ENCODE peak calls at places on chromosomes 5 and 9, in five cellular contexts. One of them, this sample, is unnamed.

GRCh38 chr5:94304146-94304545 is 314.3 kb downstream of the KIAA0825 start:
- DNase-seq in heart right ventricle: no peak
- DNase-seq in PC-3: no peak
- DNase-seq in chondrocyte: no peak
- DNase-seq in progenitor cell of endocrine pancreas: no peak
- DNase-seq in this sample: no peak

GRCh38 chr9:111232997-111233790 is 96.8 kb downstream of the OR2K2 start:
- DNase-seq in chondrocyte: no peak
- DNase-seq in progenitor cell of endocrine pancreas: no peak
- DNase-seq in heart right ventricle: no peak
- DNase-seq in PC-3: peak
- DNase-seq in this sample: no peak

GRCh38 chr5:157669701-157670097 is 1.6 kb upstream of the C5orf52 start:
- DNase-seq in PC-3: no peak
- DNase-seq in heart right ventricle: no peak
- DNase-seq in progenitor cell of endocrine pancreas: no peak
- DNase-seq in chondrocyte: no peak
- DNase-seq in this sample: no peak

GRCh38 chr9:469672-470040 is 255.0 kb downstream of the DOCK8 start:
- DNase-seq in PC-3: no peak
- DNase-seq in chondrocyte: no peak
- DNase-seq in progenitor cell of endocrine pancreas: peak
- DNase-seq in heart right ventricle: peak
- DNase-seq in this sample: peak

GRCh38 chr9:114364123-114364522 is 23.7 kb downstream of the AKNA start:
- DNase-seq in chondrocyte: no peak
- DNase-seq in PC-3: peak
- DNase-seq in progenitor cell of endocrine pancreas: no peak
- DNase-seq in heart right ventricle: no peak
- DNase-seq in this sample: no peak

GRCh38 chr5:112154940-112155686 is 264.0 kb downstream of the EPB41L4A start:
- DNase-seq in PC-3: peak
- DNase-seq in progenitor cell of endocrine pancreas: no peak
- DNase-seq in heart right ventricle: no peak
- DNase-seq in chondrocyte: no peak
- DNase-seq in this sample: no peak

GRCh38 chr5:58496488-58496887 is 5.3 kb downstream of the GAPT start:
- DNase-seq in chondrocyte: no peak
- DNase-seq in PC-3: no peak
- DNase-seq in heart right ventricle: no peak
- DNase-seq in progenitor cell of endocrine pancreas: no peak
- DNase-seq in this sample: no peak

GRCh38 chr5:103617913-103618312 is 55.3 kb upstream of the NUDT12 start:
- DNase-seq in PC-3: peak
- DNase-seq in chondrocyte: no peak
- DNase-seq in heart right ventricle: no peak
- DNase-seq in progenitor cell of endocrine pancreas: no peak
- DNase-seq in this sample: no peak

GRCh38 chr5:78907255-78907886 is 77.7 kb downstream of the ARSB start:
- DNase-seq in PC-3: no peak
- DNase-seq in progenitor cell of endocrine pancreas: no peak
- DNase-seq in chondrocyte: no peak
- DNase-seq in heart right ventricle: no peak
- DNase-seq in this sample: no peak

DNA sequence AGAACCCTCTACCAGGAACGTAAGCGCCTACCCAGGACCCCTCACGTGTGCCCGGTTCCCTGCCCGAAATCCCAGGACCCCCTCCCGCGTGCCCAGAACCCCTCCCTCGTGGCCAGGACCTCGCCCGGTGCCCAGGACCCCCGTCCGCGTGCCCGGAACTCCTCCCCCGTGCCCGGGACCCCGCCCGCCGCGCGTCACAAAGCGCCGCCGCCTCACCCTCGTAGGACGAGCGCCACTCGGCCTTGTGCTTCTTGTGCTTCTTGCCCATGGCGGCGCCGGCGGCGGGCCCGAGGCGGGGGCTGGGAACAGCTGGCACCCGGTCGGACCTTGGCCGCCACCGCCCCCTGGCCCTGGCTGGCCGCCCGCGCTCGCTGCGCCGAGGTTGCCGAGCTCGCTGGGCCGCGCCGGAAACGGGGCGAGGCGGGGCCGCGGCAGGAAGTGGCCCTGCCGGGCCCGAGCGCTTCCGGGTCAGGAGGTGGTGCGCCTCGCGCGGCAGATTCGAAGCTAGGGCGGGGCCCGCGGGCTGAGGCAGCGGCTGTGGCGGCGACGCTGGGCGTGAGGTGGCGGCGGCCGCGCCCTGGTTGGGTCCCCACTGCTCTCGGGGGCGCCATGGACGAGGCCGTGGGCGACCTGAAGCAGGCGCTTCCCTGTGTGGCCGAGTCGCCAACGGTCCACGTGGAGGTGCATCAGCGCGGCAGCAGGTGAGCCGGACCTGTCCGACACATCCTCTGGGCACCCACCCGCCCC is at the start of the genes BRD9 and TRIP13:
- DNase-seq in PC-3: peak
- DNase-seq in chondrocyte: peak
- DNase-seq in progenitor cell of endocrine pancreas: peak
- DNase-seq in heart right ventricle: peak
- DNase-seq in this sample: peak
- TF ChIP-seq CTCF in PC-3: no peak
- TF ChIP-seq CTCF in chondrocyte: peak
- TF ChIP-seq CTCF in progenitor cell of endocrine pancreas: peak
- TF ChIP-seq CTCF in heart right ventricle: no peak
- TF ChIP-seq CTCF in this sample: no peak

DNA sequence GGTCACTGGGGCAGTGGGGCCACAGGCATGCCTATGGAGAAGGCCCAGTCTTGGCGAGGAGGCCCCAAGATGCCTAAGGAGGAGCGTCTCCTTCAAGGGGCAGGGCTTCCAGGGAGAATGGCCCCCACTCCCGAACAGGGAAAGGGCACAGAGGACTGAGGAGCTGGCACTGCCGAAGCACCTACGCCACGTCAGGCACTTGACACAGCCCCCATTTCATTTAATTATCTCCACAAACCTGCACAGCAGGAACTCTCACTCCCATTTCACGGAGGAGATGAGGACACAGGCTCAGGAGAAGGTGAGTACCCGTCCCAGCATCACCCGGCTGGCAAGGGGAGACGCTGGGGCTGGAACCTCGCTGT is 26.0 kb downstream of the EGR1 start:
- DNase-seq in PC-3: no peak
- DNase-seq in progenitor cell of endocrine pancreas: no peak
- DNase-seq in heart right ventricle: no peak
- DNase-seq in chondrocyte: no peak
- DNase-seq in this sample: no peak
- TF ChIP-seq CTCF in PC-3: no peak
- TF ChIP-seq CTCF in progenitor cell of endocrine pancreas: no peak
- TF ChIP-seq CTCF in heart right ventricle: no peak
- TF ChIP-seq CTCF in chondrocyte: no peak
- TF ChIP-seq CTCF in this sample: no peak

GRCh38 chr5:14871573-14872069 is at the start of gene ANKH:
- DNase-seq in heart right ventricle: peak
- DNase-seq in PC-3: peak
- DNase-seq in progenitor cell of endocrine pancreas: peak
- DNase-seq in chondrocyte: no peak
- DNase-seq in this sample: peak

GRCh38 chr5:14873093-14873492 is 1.5 kb upstream of the ANKH start:
- DNase-seq in PC-3: no peak
- DNase-seq in heart right ventricle: no peak
- DNase-seq in progenitor cell of endocrine pancreas: no peak
- DNase-seq in chondrocyte: no peak
- DNase-seq in this sample: no peak

GRCh38 chr5:14871084-14871572 is 450 bp downstream of the ANKH start:
- DNase-seq in heart right ventricle: peak
- DNase-seq in chondrocyte: no peak
- DNase-seq in PC-3: no peak
- DNase-seq in progenitor cell of endocrine pancreas: peak
- DNase-seq in this sample: peak

GRCh38 chr5:14873790-14874189 is 2.2 kb upstream of the ANKH start:
- DNase-seq in heart right ventricle: no peak
- DNase-seq in PC-3: no peak
- DNase-seq in progenitor cell of endocrine pancreas: no peak
- DNase-seq in chondrocyte: no peak
- DNase-seq in this sample: no peak

GRCh38 chr5:14872070-14872989 is 752 bp upstream of the ANKH start:
- DNase-seq in chondrocyte: no peak
- DNase-seq in heart right ventricle: peak
- DNase-seq in progenitor cell of endocrine pancreas: peak
- DNase-seq in PC-3: peak
- DNase-seq in this sample: peak
- TF ChIP-seq CTCF in chondrocyte: peak
- TF ChIP-seq CTCF in heart right ventricle: peak
- TF ChIP-seq CTCF in progenitor cell of endocrine pancreas: peak
- TF ChIP-seq CTCF in PC-3: peak
- TF ChIP-seq CTCF in this sample: no peak

GRCh38 chr5:12292610-12293204 is 388.5 kb upstream of the CTNND2 start:
- DNase-seq in chondrocyte: no peak
- DNase-seq in progenitor cell of endocrine pancreas: no peak
- DNase-seq in heart right ventricle: no peak
- DNase-seq in PC-3: peak
- DNase-seq in this sample: no peak
- TF ChIP-seq CTCF in chondrocyte: peak
- TF ChIP-seq CTCF in progenitor cell of endocrine pancreas: peak
- TF ChIP-seq CTCF in heart right ventricle: no peak
- TF ChIP-seq CTCF in PC-3: peak
- TF ChIP-seq CTCF in this sample: peak

GRCh38 chr5:111153483-111153882 is 61.3 kb downstream of the WDR36 start:
- DNase-seq in heart right ventricle: no peak
- DNase-seq in PC-3: no peak
- DNase-seq in progenitor cell of endocrine pancreas: no peak
- DNase-seq in chondrocyte: no peak
- DNase-seq in this sample: no peak

GRCh38 chr5:111147502-111147901 is 55.4 kb downstream of the WDR36 start:
- DNase-seq in chondrocyte: no peak
- DNase-seq in progenitor cell of endocrine pancreas: no peak
- DNase-seq in heart right ventricle: no peak
- DNase-seq in PC-3: no peak
- DNase-seq in this sample: no peak

GRCh38 chr5:111146053-111146452 is 53.9 kb downstream of the WDR36 start:
- DNase-seq in heart right ventricle: no peak
- DNase-seq in PC-3: no peak
- DNase-seq in chondrocyte: no peak
- DNase-seq in progenitor cell of endocrine pancreas: no peak
- DNase-seq in this sample: no peak

DNA sequence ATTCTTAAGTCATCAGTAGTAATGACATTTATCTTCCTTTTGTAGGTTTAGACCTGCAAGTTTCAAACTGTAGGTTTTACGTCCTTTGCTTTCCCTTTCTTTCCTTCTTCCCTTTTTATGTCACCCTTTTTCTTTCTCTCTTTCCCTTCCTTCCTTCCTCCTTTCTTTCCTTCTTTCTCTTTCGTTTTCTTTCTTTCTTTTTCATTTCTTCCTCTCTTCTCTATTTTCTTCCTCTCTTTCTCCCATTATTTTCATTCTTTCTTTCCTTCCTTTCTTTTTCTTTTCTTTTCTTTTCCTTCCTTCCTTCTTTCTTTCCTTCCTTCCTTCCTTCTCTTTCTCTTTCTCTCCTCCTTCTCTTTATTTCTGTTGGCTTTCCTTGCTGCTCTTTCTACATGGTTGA is 59.9 kb downstream of the WDR36 start:
- DNase-seq in progenitor cell of endocrine pancreas: no peak
- DNase-seq in heart right ventricle: no peak
- DNase-seq in chondrocyte: no peak
- DNase-seq in PC-3: no peak
- DNase-seq in this sample: no peak
- TF ChIP-seq CTCF in progenitor cell of endocrine pancreas: no peak
- TF ChIP-seq CTCF in heart right ventricle: no peak
- TF ChIP-seq CTCF in chondrocyte: no peak
- TF ChIP-seq CTCF in PC-3: no peak
- TF ChIP-seq CTCF in this sample: no peak

GRCh38 chr9:120876842-120877240 is at the start of gene PHF19:
- DNase-seq in heart right ventricle: peak
- DNase-seq in progenitor cell of endocrine pancreas: no peak
- DNase-seq in PC-3: no peak
- DNase-seq in chondrocyte: no peak
- DNase-seq in this sample: peak
- TF ChIP-seq CTCF in heart right ventricle: no peak
- TF ChIP-seq CTCF in progenitor cell of endocrine pancreas: no peak
- TF ChIP-seq CTCF in PC-3: no peak
- TF ChIP-seq CTCF in chondrocyte: no peak
- TF ChIP-seq CTCF in this sample: no peak

GRCh38 chr9:93017621-93018020 is 40.9 kb upstream of the SUSD3 start:
- DNase-seq in chondrocyte: no peak
- DNase-seq in heart right ventricle: no peak
- DNase-seq in PC-3: no peak
- DNase-seq in progenitor cell of endocrine pancreas: no peak
- DNase-seq in this sample: no peak

GRCh38 chr9:93010696-93011095 is 47.8 kb upstream of the SUSD3 start:
- DNase-seq in heart right ventricle: no peak
- DNase-seq in chondrocyte: no peak
- DNase-seq in progenitor cell of endocrine pancreas: no peak
- DNase-seq in PC-3: no peak
- DNase-seq in this sample: no peak

GRCh38 chr9:93012998-93013855 is 45.3 kb upstream of the SUSD3 start:
- DNase-seq in progenitor cell of endocrine pancreas: no peak
- DNase-seq in heart right ventricle: no peak
- DNase-seq in PC-3: no peak
- DNase-seq in chondrocyte: no peak
- DNase-seq in this sample: no peak

GRCh38 chr9:93011114-93011513 is 47.4 kb upstream of the SUSD3 start:
- DNase-seq in PC-3: no peak
- DNase-seq in heart right ventricle: no peak
- DNase-seq in chondrocyte: no peak
- DNase-seq in progenitor cell of endocrine pancreas: no peak
- DNase-seq in this sample: no peak

GRCh38 chr9:93013856-93014582 is 44.5 kb upstream of the SUSD3 start:
- DNase-seq in heart right ventricle: no peak
- DNase-seq in chondrocyte: no peak
- DNase-seq in PC-3: no peak
- DNase-seq in progenitor cell of endocrine pancreas: no peak
- DNase-seq in this sample: no peak
- TF ChIP-seq CTCF in heart right ventricle: no peak
- TF ChIP-seq CTCF in chondrocyte: no peak
- TF ChIP-seq CTCF in PC-3: no peak
- TF ChIP-seq CTCF in progenitor cell of endocrine pancreas: no peak
- TF ChIP-seq CTCF in this sample: no peak